ENCODE peak calls at places on chromosome 18, in six cellular contexts. Y is kidney epithelial cell, D is mesothelial cell of epicardium, A is coronary artery, T is fibroblast of the aortic adventitia, X is brain microvascular endothelial cell. R is an unnamed sample.

GRCh38 chr18:55407774-55408535 is 180.0 kb downstream of the TCF4 start:
- DNase-seq in Y (no peak), D (no peak), X (no peak), T (no peak), A (no peak), R (no peak)

GRCh38 chr18:3179430-3180089 is 40.2 kb downstream of the MYOM1 start:
- DNase-seq in Y (no peak), D (no peak), X (no peak), A (no peak), T (no peak), R (no peak)

GRCh38 chr18:2826581-2826980 is 20.2 kb upstream of the EMILIN2 start:
- DNase-seq in D (no peak), Y (no peak), T (peak; percentile 88), X (no peak), A (no peak), R (no peak)

GRCh38 chr18:4921548-4921947 is 275.5 kb downstream of the AKAIN1 start:
- DNase-seq in D (no peak), Y (no peak), A (no peak), T (no peak), X (no peak), R (no peak)

GRCh38 chr18:6414723-6415362 is at the start of gene L3MBTL4:
- DNase-seq in D (peak; percentile 34), X (no peak), Y (no peak), T (no peak), A (no peak), R (no peak)

GRCh38 chr18:23725827-23726661 is 36.8 kb downstream of the LAMA3 start:
- DNase-seq in T (no peak), X (no peak), A (no peak), D (no peak), Y (no peak), R (no peak)

GRCh38 chr18:37364237-37364636 is 201.4 kb downstream of the CELF4 start:
- DNase-seq in T (no peak), X (no peak), D (no peak), A (no peak), Y (no peak), R (no peak)

GRCh38 chr18:13379062-13379800 is 160.7 kb downstream of the LDLRAD4 start:
- DNase-seq in X (no peak), D (no peak), A (peak; percentile 71), Y (no peak), T (no peak), R (no peak)

GRCh38 chr18:60019463-60019840 is 119.7 kb downstream of the PMAIP1 start:
- DNase-seq in X (peak; percentile 84), A (no peak), T (peak; percentile 53), D (no peak), Y (peak; percentile 82), R (no peak)

GRCh38 chr18:32259553-32259952 is 69.7 kb downstream of the MEP1B start:
- DNase-seq in T (peak; percentile 8), Y (no peak), X (no peak), A (no peak), D (no peak), R (no peak)

GRCh38 chr18:59779979-59780378 is 82.8 kb upstream of the CCBE1 start:
- DNase-seq in X (peak; percentile 64), T (peak; percentile 86), Y (peak; percentile 47), D (no peak), A (no peak), R (no peak)

GRCh38 chr18:13474907-13475306 is 251.5 kb downstream of the FAM210A start:
- DNase-seq in X (no peak), Y (no peak), T (peak; percentile 1), A (no peak), D (no peak), R (no peak)

GRCh38 chr18:13375302-13376255 is 157.0 kb downstream of the LDLRAD4 start:
- DNase-seq in X (peak; percentile 96), D (no peak), Y (peak; percentile 75), T (peak; percentile 86), A (peak; percentile 90), R (peak; percentile 36)

GRCh38 chr18:8519102-8519501 is 90.1 kb upstream of the RAB12 start:
- DNase-seq in Y (no peak), A (no peak), X (no peak), T (no peak), D (no peak), R (no peak)

GRCh38 chr18:76499596-76500340 is 4.7 kb upstream of the ZNF516 start:
- DNase-seq in A (no peak), D (no peak), Y (no peak), T (no peak), X (no peak), R (no peak)

GRCh38 chr18:59610546-59611140 is 86.6 kb downstream of the CCBE1 start:
- DNase-seq in D (no peak), T (no peak), A (no peak), Y (no peak), X (no peak), R (no peak)

GRCh38 chr18:59502899-59503245 is 143.8 kb upstream of the LMAN1 start:
- DNase-seq in A (no peak), Y (no peak), T (no peak), X (no peak), D (no peak), R (peak; percentile 62)

GRCh38 chr18:8982416-8983183 is 119.9 kb upstream of the NDUFV2 start:
- DNase-seq in T (peak; percentile 56), X (peak; percentile 68), D (no peak), A (no peak), Y (peak; percentile 53), R (peak; percentile 51)

GRCh38 chr18:34702814-34703213 is 7.3 kb upstream of the DTNA start:
- DNase-seq in D (no peak), Y (no peak), A (no peak), X (no peak), T (no peak), R (no peak)

GRCh38 chr18:76503595-76503994 is 8.6 kb upstream of the ZNF516 start:
- DNase-seq in Y (no peak), A (no peak), D (no peak), X (no peak), T (no peak), R (no peak)

GRCh38 chr18:8177330-8178016 is 431.8 kb upstream of the RAB12 start:
- DNase-seq in T (peak; percentile 6), D (no peak), X (peak; percentile 45), Y (no peak), A (no peak), R (peak; percentile 30)

GRCh38 chr18:36127866-36128845 is 984 bp downstream of the SLC39A6 start:
- DNase-seq in D (no peak), X (peak; percentile 12), T (peak; percentile 40), A (no peak), Y (no peak), R (peak; percentile 10)

GRCh38 chr18:2914185-2914584 is 67.4 kb downstream of the EMILIN2 start:
- DNase-seq in D (no peak), A (peak; percentile 69), T (no peak), X (no peak), Y (no peak), R (no peak)

GRCh38 chr18:346607-347006 is 78.8 kb upstream of the THOC1 start:
- DNase-seq in X (no peak), Y (no peak), A (no peak), T (no peak), D (no peak), R (no peak)

GRCh38 chr18:1488957-1489356 is 584.3 kb downstream of the ADCYAP1 start:
- DNase-seq in A (no peak), T (no peak), X (no peak), D (no peak), Y (no peak), R (no peak)

GRCh38 chr18:73962251-73962650 is 185.4 kb downstream of the FBXO15 start:
- DNase-seq in Y (no peak), D (no peak), A (no peak), X (peak; percentile 22), T (peak; percentile 47), R (no peak)

GRCh38 chr18:42736074-42736473 is 379.4 kb downstream of the RIT2 start:
- DNase-seq in T (no peak), A (no peak), X (no peak), D (no peak), Y (no peak), R (peak; percentile 7)

GRCh38 chr18:74493689-74494088 is 2.5 kb upstream of the CNDP2 start:
- DNase-seq in X (peak; percentile 32), D (no peak), A (no peak), T (peak; percentile 77), Y (no peak), R (peak; percentile 25)

GRCh38 chr18:24656571-24656971 is 196.1 kb downstream of the HRH4 start:
- DNase-seq in T (no peak), X (no peak), D (no peak), A (no peak), Y (peak; percentile 84), R (no peak)

DNA sequence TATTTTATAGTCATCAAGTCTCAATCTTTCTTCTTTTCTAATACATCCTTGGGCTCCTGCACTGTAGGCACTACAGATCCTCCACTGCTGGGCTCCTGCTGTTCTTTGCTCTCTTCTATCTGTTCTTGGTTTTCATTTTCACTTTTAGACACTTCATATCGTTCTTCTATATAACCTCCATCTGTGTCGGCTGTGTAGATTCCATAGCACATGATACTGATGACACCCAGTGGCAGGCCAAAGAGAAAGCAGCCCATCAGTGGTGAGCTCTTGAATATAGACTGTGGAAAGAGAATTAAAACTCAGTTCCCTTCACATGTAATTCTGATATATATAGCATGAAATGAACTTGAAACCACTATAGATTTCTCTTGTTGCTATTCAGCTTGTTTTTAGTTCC is 38.0 kb downstream of the TMX3 start:
- DNase-seq in Y (no peak), X (peak; percentile 23), A (no peak), T (peak; percentile 46), D (no peak), R (no peak)
- TF ChIP-seq CTCF in Y (no peak), X (peak; percentile 39), A (no peak), T (peak; percentile 25), D (no peak), R (no peak)

DNA sequence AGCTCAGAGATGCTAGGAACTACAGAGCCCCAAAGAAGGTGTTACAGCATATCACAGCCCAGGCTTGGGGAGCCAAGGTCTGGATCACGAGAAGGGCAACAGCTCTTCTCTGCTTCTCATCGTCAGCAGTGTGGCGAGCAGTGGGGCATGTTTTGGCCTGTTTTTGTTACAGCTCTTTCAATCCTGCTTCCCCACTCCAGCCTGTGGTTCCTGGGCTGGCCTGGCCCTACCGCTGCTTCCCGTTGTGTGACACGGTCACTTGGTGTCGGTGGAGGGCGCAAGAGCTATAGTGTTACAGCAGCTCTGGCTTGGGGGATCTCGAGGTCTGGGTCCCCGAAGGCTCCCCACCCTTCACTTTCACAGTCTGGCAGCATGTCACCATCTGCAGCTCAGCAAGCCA is 870.2 kb downstream of the CBLN2 start:
- DNase-seq in X (no peak), A (no peak), Y (no peak), T (no peak), D (no peak), R (no peak)
- TF ChIP-seq CTCF in X (no peak), A (no peak), Y (no peak), T (no peak), D (no peak), R (no peak)

DNA sequence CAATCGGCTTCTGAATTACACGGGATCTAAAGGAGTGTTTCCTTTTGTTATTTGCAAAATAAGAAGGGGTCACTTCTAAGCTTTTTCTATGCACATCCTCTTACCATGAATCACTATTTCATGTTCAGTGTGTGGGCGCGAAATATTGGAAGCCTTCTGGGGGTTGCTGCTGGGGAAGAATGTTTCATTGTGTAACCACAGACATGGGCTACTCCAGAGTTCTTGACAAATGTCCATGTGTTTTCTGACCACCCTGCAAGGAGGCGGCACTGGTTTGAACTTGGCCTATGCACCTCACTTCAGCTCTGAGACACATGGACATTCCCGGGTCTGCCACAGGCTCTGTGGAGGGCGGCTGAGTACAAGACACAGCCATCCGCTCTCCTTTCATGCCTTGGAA is 133.6 kb upstream of the APCDD1 start:
- DNase-seq in D (no peak), Y (no peak), X (peak; percentile 32), A (no peak), T (peak; percentile 3), R (no peak)
- TF ChIP-seq CTCF in D (no peak), Y (no peak), X (no peak), A (no peak), T (no peak), R (no peak)

GRCh38 chr18:52670903-52671302 is 330.9 kb downstream of the DCC start:
- DNase-seq in A (no peak), Y (no peak), X (peak; percentile 1), D (no peak), T (peak; percentile 0), R (no peak)
- TF ChIP-seq CTCF in A (no peak), Y (peak; percentile 14), X (peak; percentile 8), D (no peak), T (no peak), R (no peak)